ENCODE peak calls at places on chromosomes 1 and 21, in five cellular contexts. One of them, this sample, is unnamed. For H3K4me1 and H3K36me3, the result is how much of the 10 kb centered on the place peaks cover.

GRCh38 chr1:231177971-231178370 is 16.1 kb downstream of the TRIM67 start:
- DNase-seq in pancreas: no peak
- DNase-seq in HCT116: no peak
- DNase-seq in Karpas-422: no peak
- DNase-seq in mesenchymal stem cell: no peak
- DNase-seq in this sample: no peak

GRCh38 chr1:76832521-76832920 is 34.8 kb upstream of the ST6GALNAC5 start:
- DNase-seq in pancreas: no peak
- DNase-seq in mesenchymal stem cell: no peak
- DNase-seq in HCT116: no peak
- DNase-seq in Karpas-422: no peak
- DNase-seq in this sample: no peak

GRCh38 chr1:218250492-218250891 is 34.6 kb upstream of the RRP15 start:
- DNase-seq in HCT116: no peak
- DNase-seq in Karpas-422: no peak
- DNase-seq in pancreas: no peak
- DNase-seq in mesenchymal stem cell: no peak
- DNase-seq in this sample: no peak

GRCh38 chr1:82090104-82090503 is 289.4 kb downstream of the ADGRL2 start:
- DNase-seq in HCT116: no peak
- DNase-seq in mesenchymal stem cell: peak
- DNase-seq in pancreas: no peak
- DNase-seq in Karpas-422: peak
- DNase-seq in this sample: no peak

GRCh38 chr1:96306809-96307208 is 414.8 kb upstream of the PTBP2 start:
- DNase-seq in mesenchymal stem cell: peak
- DNase-seq in pancreas: no peak
- DNase-seq in Karpas-422: no peak
- DNase-seq in HCT116: no peak
- DNase-seq in this sample: no peak

GRCh38 chr1:26785611-26786436 is 1.9 kb upstream of the PIGV start:
- DNase-seq in mesenchymal stem cell: peak
- DNase-seq in Karpas-422: peak
- DNase-seq in pancreas: no peak
- DNase-seq in HCT116: no peak
- DNase-seq in this sample: no peak

GRCh38 chr1:59079434-59080135 is 217.3 kb upstream of the FGGY start:
- DNase-seq in mesenchymal stem cell: no peak
- DNase-seq in pancreas: no peak
- DNase-seq in Karpas-422: no peak
- DNase-seq in HCT116: no peak
- DNase-seq in this sample: no peak

GRCh38 chr21:33019885-33020557 is 5.7 kb upstream of the OLIG2 start:
- DNase-seq in pancreas: no peak
- DNase-seq in HCT116: no peak
- DNase-seq in mesenchymal stem cell: no peak
- DNase-seq in Karpas-422: no peak
- DNase-seq in this sample: peak

GRCh38 chr1:65229754-65230339 is 79.5 kb upstream of the DNAJC6 start:
- DNase-seq in Karpas-422: no peak
- DNase-seq in mesenchymal stem cell: no peak
- DNase-seq in HCT116: no peak
- DNase-seq in pancreas: no peak
- DNase-seq in this sample: no peak

GRCh38 chr1:230905733-230906132 is 37.4 kb upstream of the C1orf198 start:
- DNase-seq in pancreas: no peak
- DNase-seq in mesenchymal stem cell: peak
- DNase-seq in HCT116: no peak
- DNase-seq in Karpas-422: no peak
- DNase-seq in this sample: no peak

GRCh38 chr1:21837476-21837875 is 25.4 kb downstream of the LDLRAD2 start:
- DNase-seq in pancreas: no peak
- DNase-seq in Karpas-422: no peak
- DNase-seq in mesenchymal stem cell: no peak
- DNase-seq in HCT116: no peak
- DNase-seq in this sample: no peak

GRCh38 chr1:175713386-175713785 is 30.0 kb downstream of the TNR start:
- DNase-seq in mesenchymal stem cell: no peak
- DNase-seq in Karpas-422: no peak
- DNase-seq in HCT116: no peak
- DNase-seq in pancreas: no peak
- DNase-seq in this sample: no peak

GRCh38 chr1:145879775-145880174 is 5.9 kb downstream of the ANKRD35 start:
- DNase-seq in HCT116: no peak
- DNase-seq in pancreas: no peak
- DNase-seq in Karpas-422: no peak
- DNase-seq in mesenchymal stem cell: no peak
- DNase-seq in this sample: no peak

GRCh38 chr21:18384771-18385170 is 18.8 kb downstream of the TMPRSS15 start:
- DNase-seq in pancreas: no peak
- DNase-seq in mesenchymal stem cell: peak
- DNase-seq in Karpas-422: peak
- DNase-seq in HCT116: no peak
- DNase-seq in this sample: no peak

GRCh38 chr1:40906781-40907400 is 44.7 kb upstream of the CITED4 start:
- DNase-seq in mesenchymal stem cell: no peak
- DNase-seq in HCT116: no peak
- DNase-seq in Karpas-422: no peak
- DNase-seq in pancreas: no peak
- DNase-seq in this sample: no peak

GRCh38 chr1:35386290-35386689 is 117.8 kb downstream of the ZMYM4 start:
- DNase-seq in Karpas-422: no peak
- DNase-seq in HCT116: no peak
- DNase-seq in mesenchymal stem cell: no peak
- DNase-seq in pancreas: no peak
- DNase-seq in this sample: no peak

GRCh38 chr1:11151854-11152612 is 37.1 kb upstream of the ANGPTL7 start:
- DNase-seq in mesenchymal stem cell: no peak
- DNase-seq in Karpas-422: no peak
- DNase-seq in HCT116: no peak
- DNase-seq in pancreas: no peak
- DNase-seq in this sample: no peak

GRCh38 chr1:31412732-31413404 is at the start of gene SERINC2:
- DNase-seq in HCT116: no peak
- DNase-seq in pancreas: peak
- DNase-seq in Karpas-422: no peak
- DNase-seq in mesenchymal stem cell: no peak
- DNase-seq in this sample: peak

GRCh38 chr1:156480411-156481192 is 20.0 kb downstream of the MEF2D start:
- DNase-seq in mesenchymal stem cell: peak
- DNase-seq in Karpas-422: peak
- DNase-seq in HCT116: no peak
- DNase-seq in pancreas: peak
- DNase-seq in this sample: peak

GRCh38 chr1:95018602-95019369 is 54.0 kb downstream of the ALG14 start:
- DNase-seq in Karpas-422: no peak
- DNase-seq in mesenchymal stem cell: peak
- DNase-seq in HCT116: no peak
- DNase-seq in pancreas: no peak
- DNase-seq in this sample: no peak

GRCh38 chr21:41365377-41366107 is 3.7 kb downstream of the MX2 start:
- DNase-seq in Karpas-422: no peak
- DNase-seq in mesenchymal stem cell: no peak
- DNase-seq in HCT116: no peak
- DNase-seq in pancreas: no peak
- DNase-seq in this sample: no peak

GRCh38 chr1:19676438-19676922 is 11.8 kb downstream of the HTR6 start:
- DNase-seq in mesenchymal stem cell: peak
- DNase-seq in HCT116: no peak
- DNase-seq in pancreas: no peak
- DNase-seq in Karpas-422: peak
- DNase-seq in this sample: peak

GRCh38 chr1:205739348-205740160 is 10.4 kb downstream of the NUCKS1 start:
- DNase-seq in HCT116: no peak
- DNase-seq in mesenchymal stem cell: peak
- DNase-seq in pancreas: no peak
- DNase-seq in Karpas-422: no peak
- DNase-seq in this sample: no peak

GRCh38 chr1:78543941-78544630 is 53.3 kb downstream of the PTGFR start:
- DNase-seq in HCT116: no peak
- DNase-seq in pancreas: no peak
- DNase-seq in mesenchymal stem cell: no peak
- DNase-seq in Karpas-422: no peak
- DNase-seq in this sample: no peak

GRCh38 chr21:46155514-46156377 is at the start of gene FTCD:
- DNase-seq in Karpas-422: no peak
- DNase-seq in mesenchymal stem cell: no peak
- DNase-seq in pancreas: no peak
- DNase-seq in HCT116: no peak
- DNase-seq in this sample: peak

GRCh38 chr1:194069168-194069830 is 882.9 kb upstream of the B3GALT2 start:
- DNase-seq in HCT116: no peak
- DNase-seq in mesenchymal stem cell: peak
- DNase-seq in Karpas-422: no peak
- DNase-seq in pancreas: peak
- DNase-seq in this sample: no peak

GRCh38 chr21:43192501-43193081 is 23.8 kb downstream of the CRYAA start:
- DNase-seq in mesenchymal stem cell: no peak
- DNase-seq in pancreas: no peak
- DNase-seq in HCT116: no peak
- DNase-seq in Karpas-422: peak
- DNase-seq in this sample: peak
- H3K4me1 ChIP-seq in mesenchymal stem cell: under half
- H3K4me1 ChIP-seq in pancreas: under half
- H3K4me1 ChIP-seq in HCT116: under half
- H3K4me1 ChIP-seq in Karpas-422: half or more
- H3K4me1 ChIP-seq in this sample: under half

DNA sequence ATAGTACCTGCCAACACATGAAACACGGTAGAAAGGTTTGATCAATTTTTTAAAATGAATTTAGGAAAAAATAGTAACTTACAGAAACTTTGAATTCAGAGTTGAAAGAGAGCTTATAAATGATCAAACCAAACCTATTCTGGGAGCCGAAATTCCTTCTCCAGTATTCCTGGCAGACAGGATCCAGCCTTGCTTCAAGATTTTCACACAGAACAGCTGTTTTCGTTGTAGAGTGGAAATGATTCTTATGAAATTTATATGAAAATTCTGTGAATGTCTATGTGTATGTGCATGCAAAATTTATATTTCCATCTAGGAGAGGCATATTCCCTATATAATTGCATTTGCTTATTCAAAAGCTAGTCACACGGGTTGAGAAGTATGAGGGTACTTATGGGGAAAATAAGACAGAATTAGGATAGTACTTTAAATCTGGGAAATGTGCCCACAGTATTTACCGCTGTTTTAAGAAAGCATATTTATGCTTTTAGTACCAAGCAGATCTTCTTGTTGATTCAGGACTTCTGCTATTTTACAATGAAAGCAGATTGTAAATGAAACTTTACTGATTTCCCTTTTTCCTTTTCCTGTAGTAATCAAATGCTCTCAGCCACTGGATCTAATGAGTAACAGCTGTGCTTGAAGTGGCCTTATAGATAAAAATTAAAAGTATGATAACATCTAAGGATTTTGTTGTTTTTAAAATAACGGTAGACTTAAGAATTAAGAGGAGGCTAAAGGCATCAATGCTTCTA is 30.4 kb downstream of the PRRX1 start:
- DNase-seq in Karpas-422: no peak
- DNase-seq in HCT116: no peak
- DNase-seq in mesenchymal stem cell: no peak
- DNase-seq in pancreas: no peak
- DNase-seq in this sample: no peak
- H3K4me3 ChIP-seq in Karpas-422: no peak
- H3K4me3 ChIP-seq in HCT116: no peak
- H3K4me3 ChIP-seq in mesenchymal stem cell: peak
- H3K4me3 ChIP-seq in pancreas: no peak
- H3K4me3 ChIP-seq in this sample: no peak

GRCh38 chr1:228830185-228830953 is 95.1 kb downstream of the RHOU start:
- DNase-seq in mesenchymal stem cell: no peak
- DNase-seq in Karpas-422: no peak
- DNase-seq in pancreas: peak
- DNase-seq in HCT116: no peak
- DNase-seq in this sample: no peak

GRCh38 chr1:228827026-228827425 is 91.7 kb downstream of the RHOU start:
- DNase-seq in Karpas-422: no peak
- DNase-seq in pancreas: no peak
- DNase-seq in mesenchymal stem cell: no peak
- DNase-seq in HCT116: no peak
- DNase-seq in this sample: no peak

GRCh38 chr1:228824377-228824776 is 89.1 kb downstream of the RHOU start:
- DNase-seq in HCT116: no peak
- DNase-seq in Karpas-422: no peak
- DNase-seq in pancreas: no peak
- DNase-seq in mesenchymal stem cell: no peak
- DNase-seq in this sample: no peak

GRCh38 chr1:228823200-228823599 is 87.9 kb downstream of the RHOU start:
- DNase-seq in pancreas: no peak
- DNase-seq in mesenchymal stem cell: no peak
- DNase-seq in Karpas-422: no peak
- DNase-seq in HCT116: no peak
- DNase-seq in this sample: no peak

GRCh38 chr1:228825840-228826484 is 90.7 kb downstream of the RHOU start:
- DNase-seq in pancreas: no peak
- DNase-seq in mesenchymal stem cell: no peak
- DNase-seq in Karpas-422: no peak
- DNase-seq in HCT116: no peak
- DNase-seq in this sample: no peak
- H3K36me3 ChIP-seq in pancreas: under half
- H3K36me3 ChIP-seq in mesenchymal stem cell: under half
- H3K36me3 ChIP-seq in Karpas-422: under half
- H3K36me3 ChIP-seq in HCT116: under half
- H3K36me3 ChIP-seq in this sample: under half

GRCh38 chr1:68963353-68963752 is 466.5 kb upstream of the DEPDC1 start:
- DNase-seq in HCT116: no peak
- DNase-seq in pancreas: no peak
- DNase-seq in Karpas-422: no peak
- DNase-seq in mesenchymal stem cell: no peak
- DNase-seq in this sample: no peak

GRCh38 chr1:68958957-68959356 is 462.1 kb upstream of the DEPDC1 start:
- DNase-seq in Karpas-422: no peak
- DNase-seq in pancreas: no peak
- DNase-seq in HCT116: no peak
- DNase-seq in mesenchymal stem cell: peak
- DNase-seq in this sample: no peak

GRCh38 chr1:68961143-68961542 is 464.3 kb upstream of the DEPDC1 start:
- DNase-seq in mesenchymal stem cell: no peak
- DNase-seq in Karpas-422: no peak
- DNase-seq in HCT116: no peak
- DNase-seq in pancreas: no peak
- DNase-seq in this sample: no peak

GRCh38 chr1:68959631-68960030 is 462.7 kb upstream of the DEPDC1 start:
- DNase-seq in mesenchymal stem cell: no peak
- DNase-seq in Karpas-422: no peak
- DNase-seq in pancreas: no peak
- DNase-seq in HCT116: no peak
- DNase-seq in this sample: no peak

GRCh38 chr1:68962711-68963110 is 465.8 kb upstream of the DEPDC1 start:
- DNase-seq in Karpas-422: no peak
- DNase-seq in mesenchymal stem cell: no peak
- DNase-seq in HCT116: no peak
- DNase-seq in pancreas: no peak
- DNase-seq in this sample: no peak
- H3K4me1 ChIP-seq in Karpas-422: under half
- H3K4me1 ChIP-seq in mesenchymal stem cell: under half
- H3K4me1 ChIP-seq in HCT116: under half
- H3K4me1 ChIP-seq in pancreas: under half
- H3K4me1 ChIP-seq in this sample: under half

This sample was measured in Caco-2.